ENCODE peak calls at places on chromosomes 5 and 9, in five cellular contexts. N, A, L, Y and K are unnamed samples.

GRCh38 chr5:7856855-7857254 is 5.9 kb upstream of the CFAP90 start:
- DNase-seq in N (peak), A (no peak), L (peak), Y (peak), K (no peak)

GRCh38 chr5:95080456-95080855 is 204.4 kb downstream of the MCTP1 start:
- DNase-seq in N (no peak), A (no peak), L (no peak), Y (no peak), K (no peak)

GRCh38 chr5:54655266-54655665 is 137.7 kb downstream of the SNX18 start:
- DNase-seq in N (no peak), A (no peak), L (no peak), Y (no peak), K (no peak)

GRCh38 chr9:110115341-110115820 is 92.6 kb downstream of the C9orf152 start:
- DNase-seq in N (no peak), A (no peak), L (no peak), Y (peak), K (no peak)

GRCh38 chr5:178384815-178385471 is 152.3 kb upstream of the PHYKPL start:
- DNase-seq in N (no peak), A (no peak), L (no peak), Y (no peak), K (no peak)

GRCh38 chr5:52825826-52826225 is 38.1 kb downstream of the ITGA1 start:
- DNase-seq in N (no peak), A (no peak), L (no peak), Y (no peak), K (no peak)

GRCh38 chr5:1515921-1516571 is 7.7 kb downstream of the LPCAT1 start:
- DNase-seq in N (no peak), A (peak), L (no peak), Y (no peak), K (peak)

GRCh38 chr5:170519500-170519899 is 15.7 kb downstream of the KCNIP1 start:
- DNase-seq in N (no peak), A (no peak), L (no peak), Y (no peak), K (no peak)

GRCh38 chr5:67771221-67771620 is 444.3 kb upstream of the PIK3R1 start:
- DNase-seq in N (no peak), A (no peak), L (no peak), Y (peak), K (no peak)

GRCh38 chr9:10146517-10147331 is 466.1 kb downstream of the PTPRD start:
- DNase-seq in N (no peak), A (no peak), L (no peak), Y (no peak), K (no peak)

GRCh38 chr5:23164971-23165370 is 311.8 kb upstream of the CDH12 start:
- DNase-seq in N (no peak), A (no peak), L (no peak), Y (no peak), K (no peak)

GRCh38 chr5:118405650-118406061 is 582.7 kb downstream of the DTWD2 start:
- DNase-seq in N (no peak), A (no peak), L (peak), Y (no peak), K (no peak)

DNA sequence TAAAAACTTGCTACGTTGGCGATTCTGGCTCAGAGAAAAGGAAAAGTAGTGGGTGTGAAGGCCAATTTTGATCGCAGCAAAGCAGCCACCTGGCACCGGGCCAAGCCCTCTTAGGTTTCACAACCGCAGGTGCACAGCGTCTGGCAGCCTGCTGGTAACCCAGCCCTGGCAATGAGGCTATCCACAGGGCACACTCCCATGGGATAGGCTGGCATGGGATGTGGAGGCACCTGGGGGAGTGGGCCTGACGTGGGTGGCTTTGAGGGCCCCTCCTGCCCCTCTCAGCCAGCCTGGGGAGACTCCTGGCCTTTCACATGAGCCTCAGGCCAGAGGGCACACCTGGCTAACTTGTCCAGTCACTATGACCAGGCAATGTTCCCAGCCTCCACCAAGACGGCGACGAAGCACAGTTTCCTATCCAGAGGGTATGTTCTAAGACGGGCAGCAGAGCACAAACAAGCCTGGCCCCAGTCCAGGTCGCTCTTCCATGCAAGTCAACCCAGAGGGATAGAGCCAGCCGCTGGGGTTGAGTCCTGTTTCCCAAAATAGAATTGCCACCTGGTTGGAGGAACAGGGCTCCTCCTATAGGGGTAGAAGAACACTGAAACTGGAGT is 19.0 kb downstream of the CMBL start:
- DNase-seq in N (peak), A (peak), L (no peak), Y (no peak), K (no peak)
- TF ChIP-seq CTCF in N (no peak), A (no peak), L (no peak), Y (no peak), K (no peak)

GRCh38 chr9:137461663-137462395 is 2.7 kb upstream of the NSMF start:
- DNase-seq in N (peak), A (peak), L (peak), Y (peak), K (no peak)
- TF ChIP-seq CTCF in N (no peak), A (no peak), L (no peak), Y (peak), K (peak)

GRCh38 chr5:175444905-175445456 is 999 bp upstream of the DRD1 start:
- DNase-seq in N (peak), A (no peak), L (no peak), Y (no peak), K (no peak)
- TF ChIP-seq CTCF in N (peak), A (no peak), L (no peak), Y (no peak), K (peak)

GRCh38 chr5:59335544-59335943 is 558.0 kb downstream of the PDE4D start:
- DNase-seq in N (no peak), A (no peak), L (no peak), Y (no peak), K (no peak)
- TF ChIP-seq CTCF in N (no peak), A (no peak), L (no peak), Y (no peak), K (no peak)